ENCODE peak calls at places on chromosomes 13 and 19, in five cellular contexts. One of them, this sample, is unnamed.

GRCh38 chr13:106561551-106562170 is 6.3 kb downstream of the ARGLU1 start:
- DNase-seq in HFF-Myc: no peak
- DNase-seq in T-helper 2 cell: no peak
- DNase-seq in iris pigment epithelial cell: peak
- DNase-seq in T-helper 1 cell: peak
- DNase-seq in this sample: no peak

GRCh38 chr19:52722062-52723005 is 12.5 kb downstream of the ZNF611 start:
- DNase-seq in T-helper 2 cell: no peak
- DNase-seq in HFF-Myc: peak
- DNase-seq in iris pigment epithelial cell: peak
- DNase-seq in T-helper 1 cell: no peak
- DNase-seq in this sample: no peak

GRCh38 chr13:51643882-51644281 is 59.6 kb downstream of the WDFY2 start:
- DNase-seq in iris pigment epithelial cell: peak
- DNase-seq in HFF-Myc: peak
- DNase-seq in T-helper 2 cell: no peak
- DNase-seq in T-helper 1 cell: no peak
- DNase-seq in this sample: peak

GRCh38 chr13:27442797-27443196 is 7.6 kb downstream of the MTIF3 start:
- DNase-seq in HFF-Myc: no peak
- DNase-seq in T-helper 1 cell: no peak
- DNase-seq in iris pigment epithelial cell: no peak
- DNase-seq in T-helper 2 cell: no peak
- DNase-seq in this sample: no peak

GRCh38 chr13:47983070-47983469 is 18.0 kb downstream of the SUCLA2 start:
- DNase-seq in HFF-Myc: no peak
- DNase-seq in T-helper 1 cell: no peak
- DNase-seq in T-helper 2 cell: no peak
- DNase-seq in iris pigment epithelial cell: no peak
- DNase-seq in this sample: no peak

GRCh38 chr13:25840931-25841330 is 210.9 kb downstream of the SHISA2 start:
- DNase-seq in HFF-Myc: no peak
- DNase-seq in iris pigment epithelial cell: no peak
- DNase-seq in T-helper 2 cell: no peak
- DNase-seq in T-helper 1 cell: no peak
- DNase-seq in this sample: no peak

GRCh38 chr13:112487127-112487517 is 100.8 kb downstream of the TUBGCP3 start:
- DNase-seq in iris pigment epithelial cell: no peak
- DNase-seq in T-helper 1 cell: no peak
- DNase-seq in HFF-Myc: no peak
- DNase-seq in T-helper 2 cell: no peak
- DNase-seq in this sample: no peak

GRCh38 chr13:112772539-112772909 is 82.7 kb downstream of the ATP11A start:
- DNase-seq in iris pigment epithelial cell: no peak
- DNase-seq in HFF-Myc: no peak
- DNase-seq in T-helper 2 cell: no peak
- DNase-seq in T-helper 1 cell: no peak
- DNase-seq in this sample: no peak

GRCh38 chr19:13554506-13555235 is 48.4 kb upstream of the CACNA1A start:
- DNase-seq in iris pigment epithelial cell: no peak
- DNase-seq in T-helper 1 cell: no peak
- DNase-seq in HFF-Myc: no peak
- DNase-seq in T-helper 2 cell: no peak
- DNase-seq in this sample: no peak

GRCh38 chr13:96229356-96229755 is 139.4 kb downstream of the HS6ST3 start:
- DNase-seq in T-helper 1 cell: no peak
- DNase-seq in T-helper 2 cell: no peak
- DNase-seq in HFF-Myc: no peak
- DNase-seq in iris pigment epithelial cell: peak
- DNase-seq in this sample: no peak

GRCh38 chr13:73556902-73557301 is 498.1 kb downstream of the KLF5 start:
- DNase-seq in iris pigment epithelial cell: no peak
- DNase-seq in HFF-Myc: no peak
- DNase-seq in T-helper 1 cell: no peak
- DNase-seq in T-helper 2 cell: no peak
- DNase-seq in this sample: no peak

GRCh38 chr19:42246143-42246868 is 3.9 kb upstream of the GSK3A start:
- DNase-seq in HFF-Myc: no peak
- DNase-seq in iris pigment epithelial cell: peak
- DNase-seq in T-helper 1 cell: no peak
- DNase-seq in T-helper 2 cell: no peak
- DNase-seq in this sample: no peak

GRCh38 chr13:112879283-112879833 is 89.7 kb upstream of the MCF2L start:
- DNase-seq in HFF-Myc: no peak
- DNase-seq in T-helper 2 cell: no peak
- DNase-seq in T-helper 1 cell: no peak
- DNase-seq in iris pigment epithelial cell: no peak
- DNase-seq in this sample: no peak

This sample was measured in smooth muscle cell of the brain vasculature.